ENCODE peak calls at places on chromosomes 1 and 21, in nine cellular contexts. M is neural progenitor cell; Q is cardiac muscle cell; T is activated CD4-positive, alpha-beta T cell treated with anti-CD3 and anti-CD28 coated beads, Interleukin-2, amount 10 ng/mL, durations not matched to agents 7 days and 5 days; G is NCI-H510A; K is posterior cingulate gyrus; L is DMS153; Y is HTR-8/SVneo; S is activated T-helper 1 cell treated with anti-CD3 and anti-CD28 coated beads, Interleukin-12 subunit alpha, Interleukin-12 subunit beta, Interleukin-2, Interleukin-4 antibody, amounts not matched to agents 30 ng/mL and 10 ng/mL and 1 ng/mL, durations not matched to agents 14 hours and 24 hours and 36 hours. J is an unnamed sample.

GRCh38 chr1:157390646-157391045 is 161.7 kb downstream of the FCRL5 start:
- DNase-seq in Q (peak), Y (peak), M (no peak), L (no peak), S (no peak), G (no peak), K (no peak), T (no peak), J (no peak)

GRCh38 chr1:93504247-93505033 is 56.5 kb downstream of the FNBP1L start:
- DNase-seq in L (no peak), Q (peak), M (no peak), Y (no peak), T (no peak), S (no peak), G (no peak), K (no peak), J (no peak)

GRCh38 chr1:232628335-232629214 is 1.4 kb downstream of the SIPA1L2 start:
- DNase-seq in Y (no peak), T (no peak), Q (peak), G (no peak), K (no peak), S (no peak), L (no peak), M (peak), J (no peak)

GRCh38 chr1:162663086-162663485 is 30.8 kb downstream of the DDR2 start:
- DNase-seq in M (no peak), Y (no peak), Q (no peak), L (no peak), T (no peak), S (no peak), K (no peak), G (no peak), J (no peak)

GRCh38 chr21:17848228-17848627 is 29.1 kb upstream of the C21orf91 start:
- DNase-seq in G (no peak), K (peak), S (no peak), Q (peak), T (no peak), Y (peak), M (no peak), L (no peak), J (no peak)

GRCh38 chr1:152745289-152745704 is 12.5 kb upstream of the KPRP start:
- DNase-seq in K (no peak), Y (no peak), L (peak), S (no peak), Q (no peak), M (no peak), T (no peak), G (no peak), J (no peak)

GRCh38 chr1:230857822-230858221 is 10.5 kb downstream of the C1orf198 start:
- DNase-seq in M (no peak), Q (no peak), G (no peak), T (no peak), K (no peak), Y (no peak), S (no peak), L (no peak), J (no peak)

GRCh38 chr1:30506785-30507312 is 216.5 kb downstream of the MATN1 start:
- DNase-seq in G (no peak), S (no peak), T (no peak), Q (no peak), Y (no peak), K (no peak), M (no peak), L (no peak), J (no peak)

GRCh38 chr1:114492978-114493377 is 18.0 kb downstream of the TRIM33 start:
- DNase-seq in M (no peak), S (no peak), G (no peak), Q (no peak), K (no peak), T (no peak), L (no peak), Y (no peak), J (no peak)

GRCh38 chr1:87941292-87941946 is 612.7 kb downstream of the LMO4 start:
- DNase-seq in T (no peak), Q (no peak), M (peak), K (no peak), S (no peak), G (peak), Y (no peak), L (no peak), J (no peak)

GRCh38 chr21:42248241-42248640 is 29.3 kb downstream of the ABCG1 start:
- DNase-seq in Y (no peak), T (no peak), Q (no peak), L (no peak), S (no peak), M (no peak), K (no peak), G (no peak), J (no peak)

GRCh38 chr1:66542811-66543767 is 9.1 kb downstream of the SGIP1 start:
- DNase-seq in K (peak), L (peak), Q (peak), M (no peak), Y (no peak), T (no peak), G (peak), S (no peak), J (no peak)

GRCh38 chr1:52876843-52877242 is 34.3 kb downstream of the ZYG11A start:
- DNase-seq in K (no peak), T (no peak), Y (no peak), G (no peak), S (no peak), Q (no peak), M (no peak), L (no peak), J (no peak)

GRCh38 chr1:173451981-173452380 is 25.2 kb upstream of the PRDX6 start:
- DNase-seq in K (no peak), Y (no peak), T (no peak), G (no peak), L (no peak), Q (no peak), S (no peak), M (no peak), J (no peak)

GRCh38 chr1:197519741-197520334 is 251.8 kb downstream of the CRB1 start:
- DNase-seq in G (no peak), T (no peak), L (no peak), Q (peak), Y (no peak), K (no peak), S (no peak), M (peak), J (no peak)

GRCh38 chr1:93605812-93606512 is 75.7 kb downstream of the BCAR3 start:
- DNase-seq in S (no peak), L (no peak), Y (peak), K (no peak), M (no peak), T (no peak), Q (peak), G (no peak), J (peak)

GRCh38 chr21:22476726-22477646 is 1478.8 kb downstream of the NCAM2 start:
- DNase-seq in L (no peak), Q (no peak), Y (no peak), M (no peak), G (no peak), T (no peak), S (no peak), K (no peak), J (no peak)

GRCh38 chr21:28069446-28069845 is 923.2 kb downstream of the LTN1 start:
- DNase-seq in G (no peak), M (peak), L (no peak), Y (no peak), Q (peak), K (no peak), T (no peak), S (no peak), J (no peak)

GRCh38 chr1:162285149-162285561 is 91.5 kb downstream of the SPATA46 start:
- DNase-seq in L (peak), Q (peak), T (no peak), K (no peak), Y (no peak), G (peak), M (no peak), S (no peak), J (no peak)

GRCh38 chr1:74937176-74937575 is 197.0 kb upstream of the LHX8 start:
- DNase-seq in L (peak), T (no peak), Y (no peak), G (no peak), K (no peak), Q (no peak), M (no peak), S (no peak), J (no peak)

GRCh38 chr1:7101187-7101586 is 315.9 kb downstream of the CAMTA1 start:
- DNase-seq in K (no peak), G (no peak), L (no peak), M (no peak), Y (no peak), T (no peak), S (no peak), Q (no peak), J (no peak)

GRCh38 chr1:240608707-240609106 is 3.2 kb downstream of the GREM2 start:
- DNase-seq in S (no peak), M (peak), Q (no peak), G (no peak), T (no peak), L (no peak), Y (peak), K (no peak), J (no peak)

GRCh38 chr1:2073382-2074230 is 23.4 kb downstream of the PRKCZ start:
- DNase-seq in K (peak), L (no peak), Q (peak), S (no peak), T (no peak), G (no peak), Y (no peak), M (peak), J (no peak)

GRCh38 chr1:59541891-59542290 is 245.0 kb downstream of the FGGY start:
- DNase-seq in M (no peak), T (no peak), S (no peak), K (no peak), L (no peak), Q (no peak), G (no peak), Y (no peak), J (no peak)

GRCh38 chr21:35850029-35850428 is 210.3 kb downstream of the SETD4 start:
- DNase-seq in T (no peak), G (no peak), S (no peak), Q (peak), L (no peak), Y (no peak), K (no peak), M (no peak), J (no peak)

GRCh38 chr21:15839026-15839425 is 109.2 kb downstream of the USP25 start:
- DNase-seq in Y (no peak), T (no peak), S (no peak), K (no peak), L (no peak), Q (no peak), M (no peak), G (no peak), J (no peak)

GRCh38 chr1:160575112-160575664 is 4.1 kb downstream of the CD84 start:
- DNase-seq in L (no peak), G (no peak), K (no peak), Y (no peak), M (no peak), S (no peak), Q (no peak), T (no peak), J (no peak)

GRCh38 chr1:207578796-207579435 is 66.0 kb upstream of the CR1L start:
- DNase-seq in G (no peak), T (no peak), L (no peak), S (no peak), K (no peak), Q (no peak), Y (no peak), M (no peak), J (no peak)

GRCh38 chr1:183417691-183418491 is at the start of gene NMNAT2:
- DNase-seq in S (no peak), T (no peak), K (peak), G (peak), M (peak), L (peak), Q (peak), Y (peak), J (no peak)

GRCh38 chr1:27577504-27578188 is 26.3 kb downstream of the AHDC1 start:
- DNase-seq in G (peak), L (no peak), M (no peak), S (no peak), K (no peak), Q (no peak), Y (no peak), T (no peak), J (peak)

GRCh38 chr1:6317101-6317760 is 56.3 kb upstream of the GPR153 start:
- DNase-seq in G (no peak), Q (no peak), T (no peak), Y (no peak), S (no peak), K (no peak), L (no peak), M (no peak), J (no peak)

GRCh38 chr1:100785399-100786082 is 66.0 kb downstream of the VCAM1 start:
- DNase-seq in M (no peak), Y (no peak), L (no peak), K (no peak), Q (peak), G (no peak), T (no peak), S (no peak), J (no peak)